ENCODE peak calls at places on chromosomes 4 and X, in seven cellular contexts. G is T-cell; R is activated T-cell treated with anti-CD3 and anti-CD28 coated beads for 1 hour; A is globus pallidus; D is H54; C is activated B cell treated with CpG ODN at 0.5 μM for 24 hours; J is stimulated activated CD4-positive, alpha-beta T cell treated with anti-CD3 and anti-CD28 coated beads, Interleukin-4, amount 100 ng/mL, for 48 hours. Z is an unnamed sample.

GRCh38 chr4:78250500-78250899 is 193.4 kb downstream of the FRAS1 start:
- DNase-seq in A (no peak), D (no peak), J (no peak), G (no peak), R (no peak), C (no peak), Z (no peak)

GRCh38 chrX:133849676-133850075 is 135.7 kb downstream of the GPC3 start:
- DNase-seq in D (no peak), R (no peak), A (no peak), G (no peak), C (no peak), J (no peak), Z (no peak)

GRCh38 chr4:35506161-35506560 is 738.2 kb downstream of the ARAP2 start:
- DNase-seq in J (no peak), A (no peak), C (no peak), R (no peak), D (no peak), G (no peak), Z (no peak)

GRCh38 chr4:128653514-128654420 is 155.7 kb upstream of the JADE1 start:
- DNase-seq in J (no peak), R (no peak), A (peak; percentile 81), C (no peak), G (no peak), D (no peak), Z (no peak)

GRCh38 chrX:19955306-19955705 is 35.6 kb downstream of the BCLAF3 start:
- DNase-seq in C (no peak), A (peak; percentile 26), D (no peak), J (no peak), G (no peak), R (no peak), Z (no peak)

GRCh38 chr4:158065176-158065575 is 107.6 kb downstream of the GASK1B start:
- DNase-seq in J (no peak), C (no peak), A (no peak), R (no peak), G (no peak), D (no peak), Z (no peak)

GRCh38 chrX:97987979-97988378 is 1104.3 kb downstream of the RPA4 start:
- DNase-seq in R (no peak), A (no peak), C (no peak), G (no peak), D (no peak), J (no peak), Z (no peak)

GRCh38 chr4:2281575-2282343 is 19.9 kb upstream of the MXD4 start:
- DNase-seq in A (no peak), C (peak; percentile 57), R (peak; percentile 60), G (peak; percentile 81), J (no peak), D (no peak), Z (no peak)

GRCh38 chr4:176927664-176928063 is 134.9 kb upstream of the VEGFC start:
- DNase-seq in C (no peak), D (no peak), R (no peak), A (no peak), G (no peak), J (no peak), Z (no peak)

GRCh38 chrX:66498672-66499296 is 140.1 kb downstream of the EDA2R start:
- DNase-seq in A (no peak), R (no peak), G (no peak), C (no peak), D (no peak), J (no peak), Z (no peak)

GRCh38 chr4:56757270-56757746 is 64.2 kb downstream of the SPINK2 start:
- DNase-seq in R (no peak), D (peak; percentile 57), A (no peak), G (peak; percentile 29), J (no peak), C (peak; percentile 20), Z (no peak)

GRCh38 chrX:11393949-11394654 is 100.9 kb downstream of the AMELX start:
- DNase-seq in A (no peak), R (no peak), J (no peak), D (no peak), G (no peak), C (no peak), Z (no peak)

GRCh38 chr4:168139336-168139735 is 47.0 kb downstream of the ANXA10 start:
- DNase-seq in D (no peak), A (no peak), R (no peak), C (no peak), J (no peak), G (no peak), Z (no peak)

GRCh38 chrX:32483534-32484136 is 727.7 kb downstream of the DMD start:
- DNase-seq in J (no peak), D (no peak), C (no peak), A (peak; percentile 1), G (no peak), R (no peak), Z (peak; percentile 19)

GRCh38 chr4:2745981-2746806 is 9.9 kb downstream of the TNIP2 start:
- DNase-seq in R (peak; percentile 74), A (no peak), G (peak; percentile 61), D (peak; percentile 56), J (peak; percentile 80), C (peak; percentile 81), Z (no peak)

GRCh38 chrX:31271615-31272471 is 200.0 kb upstream of the FTHL17 start:
- DNase-seq in D (no peak), J (no peak), R (no peak), C (no peak), A (no peak), G (no peak), Z (no peak)

Z was measured in NCI-H1417 treated with DMSO at 0.1 percent for 48 hours.